ENCODE peak calls at places on chromosomes 3 and 15, in seven cellular contexts. V is heart left ventricle, C is GM23338, R is thyroid gland, E is body of pancreas, A is tibial artery, I is PC-3. D is an unnamed sample.

GRCh38 chr3:133573629-133574194 is at the start of gene CDV3:
- DNase-seq in V (no peak), I (no peak), C (peak; percentile 71), A (peak; percentile 35), R (no peak), E (no peak), D (no peak)

GRCh38 chr15:72229947-72230196 is 1.1 kb downstream of the PKM start:
- DNase-seq in A (no peak), C (no peak), V (no peak), E (no peak), R (no peak), I (no peak), D (no peak)

GRCh38 chr3:118468801-118469200 is 565.8 kb downstream of the IGSF11 start:
- DNase-seq in R (no peak), I (peak; percentile 36), A (no peak), E (no peak), C (no peak), V (no peak), D (no peak)

GRCh38 chr3:188947983-188948657 is 223.7 kb upstream of the TPRG1 start:
- DNase-seq in R (peak; percentile 98), E (peak; percentile 99), A (peak; percentile 98), V (peak; percentile 91), C (peak; percentile 89), I (peak; percentile 95), D (peak; percentile 54)

GRCh38 chr3:64238971-64239667 is 13.9 kb upstream of the PRICKLE2 start:
- DNase-seq in V (peak; percentile 82), C (peak; percentile 89), R (no peak), I (peak; percentile 45), A (peak; percentile 29), E (peak; percentile 53), D (peak; percentile 80)

GRCh38 chr3:14138878-14139659 is 14.2 kb downstream of the TMEM43 start:
- DNase-seq in R (no peak), A (no peak), I (no peak), E (no peak), C (no peak), V (no peak), D (no peak)

GRCh38 chr3:187098925-187099512 is 40.3 kb downstream of the RPL39L start:
- DNase-seq in V (no peak), R (no peak), C (no peak), A (no peak), I (peak; percentile 62), E (no peak), D (no peak)

GRCh38 chr3:33277193-33277882 is at the start of gene FBXL2:
- DNase-seq in I (peak; percentile 87), V (peak; percentile 78), A (peak; percentile 37), C (peak; percentile 96), R (peak; percentile 86), E (peak; percentile 76), D (peak; percentile 8)

GRCh38 chr15:31840849-31841476 is 189.4 kb upstream of the CHRNA7 start:
- DNase-seq in C (no peak), I (peak; percentile 75), E (no peak), R (no peak), A (no peak), V (no peak), D (no peak)

GRCh38 chr15:89068325-89068784 is 19.9 kb upstream of the ABHD2 start:
- DNase-seq in R (no peak), A (no peak), C (no peak), E (no peak), I (peak; percentile 65), V (no peak), D (peak; percentile 79)

GRCh38 chr3:52319921-52320595 is 3.9 kb downstream of the DNAH1 start:
- DNase-seq in E (no peak), V (peak; percentile 13), R (no peak), I (no peak), C (no peak), A (no peak), D (no peak)

GRCh38 chr3:185155678-185156077 is 2.8 kb upstream of the C3orf70 start:
- DNase-seq in E (no peak), V (no peak), I (no peak), A (no peak), R (no peak), C (no peak), D (no peak)

GRCh38 chr3:101676765-101677435 is at the start of gene ZBTB11:
- DNase-seq in R (peak; percentile 100), A (peak; percentile 99), I (peak; percentile 100), V (peak; percentile 100), E (peak; percentile 99), C (peak; percentile 100), D (peak; percentile 98)

GRCh38 chr3:4139462-4140140 is 163.6 kb upstream of the SETMAR start:
- DNase-seq in E (no peak), I (no peak), A (no peak), V (no peak), C (no peak), R (no peak), D (no peak)

GRCh38 chr15:33398555-33398954 is 87.8 kb downstream of the RYR3 start:
- DNase-seq in I (no peak), C (no peak), E (no peak), R (no peak), A (no peak), V (no peak), D (no peak)

GRCh38 chr15:33396457-33396856 is 85.7 kb downstream of the RYR3 start:
- DNase-seq in R (no peak), E (no peak), V (no peak), C (no peak), I (no peak), A (no peak), D (no peak)

GRCh38 chr15:33405096-33405495 is 94.3 kb downstream of the RYR3 start:
- DNase-seq in A (no peak), C (no peak), I (no peak), V (no peak), E (no peak), R (no peak), D (no peak)

GRCh38 chr15:33402640-33403039 is 91.9 kb downstream of the RYR3 start:
- DNase-seq in I (no peak), R (no peak), C (no peak), A (no peak), E (no peak), V (no peak), D (no peak)

GRCh38 chr15:33400941-33401340 is 90.2 kb downstream of the RYR3 start:
- DNase-seq in E (no peak), V (no peak), R (no peak), A (no peak), I (no peak), C (no peak), D (no peak)
- H3K36me3 ChIP-seq in E (no peaks in the 10 kb centered on the region), V (no peaks in the 10 kb centered on the region), R (no peaks in the 10 kb centered on the region), A (no peaks in the 10 kb centered on the region), I (no peaks in the 10 kb centered on the region), C (no peaks in the 10 kb centered on the region), D (no peaks in the 10 kb centered on the region)

DNA sequence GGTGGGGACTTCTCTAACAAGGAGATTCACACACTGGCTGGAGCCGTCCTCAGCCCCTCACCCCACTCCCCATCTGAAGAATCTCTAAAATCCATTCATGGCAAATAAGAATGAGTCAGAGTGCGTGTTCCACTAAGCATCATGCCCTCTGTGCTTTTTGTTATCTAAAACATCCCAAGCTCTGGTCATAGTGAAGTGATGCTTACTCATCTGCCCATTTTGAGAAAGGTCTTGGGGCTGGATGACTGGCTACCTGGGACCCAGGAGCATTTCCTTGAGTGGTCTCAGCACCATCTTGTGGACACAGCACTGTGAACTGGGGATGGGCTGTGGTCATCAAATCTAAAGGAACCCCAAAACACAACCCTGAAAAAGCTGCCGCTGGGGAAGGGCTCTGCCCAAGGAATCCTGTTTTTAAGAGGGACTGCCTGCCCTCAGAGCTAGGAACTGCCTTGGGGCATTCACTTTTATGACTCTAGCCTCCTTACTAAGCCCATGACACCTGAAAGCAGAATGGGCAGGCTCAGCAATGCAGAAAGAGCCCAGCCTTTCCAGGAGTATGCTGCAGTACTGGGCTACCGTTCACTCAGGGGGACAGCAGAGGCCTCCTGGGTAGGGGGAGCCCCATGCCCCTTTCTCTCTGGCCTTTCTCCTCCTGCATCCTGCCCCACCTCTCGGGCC is 53.5 kb downstream of the ZBTB38 start:
- DNase-seq in E (no peak), V (no peak), C (no peak), R (no peak), A (no peak), I (peak; percentile 68), D (peak; percentile 65)
- TF ChIP-seq CTCF in E (no peak), V (no peak), C (peak; percentile 49), R (no peak), A (no peak), I (peak; percentile 42), D (no peak)

GRCh38 chr3:9435320-9435719 is 37.9 kb downstream of the SETD5 start:
- DNase-seq in E (no peak), A (no peak), C (no peak), I (no peak), R (no peak), V (no peak), D (no peak)

GRCh38 chr3:9428411-9428810 is 31.0 kb downstream of the SETD5 start:
- DNase-seq in I (no peak), C (no peak), A (no peak), V (no peak), R (no peak), E (no peak), D (no peak)

GRCh38 chr3:9433884-9434521 is 36.6 kb downstream of the SETD5 start:
- DNase-seq in E (no peak), V (no peak), A (no peak), R (no peak), C (no peak), I (no peak), D (no peak)

DNA sequence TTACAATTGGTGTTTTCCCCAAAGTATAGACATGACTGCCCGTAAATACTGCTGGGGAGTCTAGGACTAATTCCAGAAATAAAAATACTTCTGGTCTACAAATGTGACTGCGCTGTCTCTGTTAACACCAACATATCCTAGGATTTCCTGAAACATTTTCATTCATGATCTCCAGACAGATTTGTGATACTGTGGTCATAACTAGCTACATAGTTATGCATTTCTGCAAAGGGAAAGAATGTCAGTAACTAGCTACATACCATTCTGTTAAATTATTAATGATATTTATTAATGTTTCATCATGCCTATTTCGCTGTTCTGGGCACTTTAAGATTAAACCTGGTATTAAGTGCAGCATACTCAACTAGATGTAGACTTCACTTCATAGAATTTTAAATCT is 33.3 kb downstream of the SETD5 start:
- DNase-seq in E (no peak), C (no peak), I (no peak), A (no peak), V (no peak), R (no peak), D (no peak)
- H3K36me3 ChIP-seq in E (peaks cover 51% of the 10 kb centered on the region), C (peaks cover 77% of the 10 kb centered on the region), I (peaks cover 88% of the 10 kb centered on the region), A (peaks cover 85% of the 10 kb centered on the region), V (peaks cover 49% of the 10 kb centered on the region), R (peaks cover 82% of the 10 kb centered on the region), D (peaks cover 30% of the 10 kb centered on the region)

GRCh38 chr15:96352594-96353377 is 22.3 kb downstream of the NR2F2 start:
- DNase-seq in C (peak; percentile 14), R (no peak), V (peak; percentile 58), I (no peak), A (no peak), E (no peak), D (no peak)

GRCh38 chr15:96354731-96355560 is 24.4 kb downstream of the NR2F2 start:
- DNase-seq in A (no peak), C (no peak), I (peak; percentile 69), R (no peak), E (no peak), V (no peak), D (no peak)

GRCh38 chr15:96353378-96353930 is 23.0 kb downstream of the NR2F2 start:
- DNase-seq in A (no peak), E (no peak), C (peak; percentile 14), I (no peak), V (no peak), R (no peak), D (no peak)

GRCh38 chr15:96355561-96356129 is 25.1 kb downstream of the NR2F2 start:
- DNase-seq in I (no peak), R (no peak), C (peak; percentile 6), V (no peak), A (no peak), E (no peak), D (no peak)

GRCh38 chr15:96353931-96354730 is 23.6 kb downstream of the NR2F2 start:
- DNase-seq in E (no peak), V (peak; percentile 85), C (peak; percentile 80), R (no peak), A (peak; percentile 56), I (peak; percentile 22), D (no peak)
- TF ChIP-seq CTCF in E (peak; percentile 21), V (peak; percentile 52), C (peak; percentile 70), R (no peak), A (peak; percentile 49), I (no peak), D (peak; percentile 60)

D was measured in BJ.